ENCODE peak calls at places on chromosome 7, in four cellular contexts. Q is HepG2, R is K562, B is SK-N-SH. O is an unnamed sample.

GRCh38 chr7:69906309-69906995 is 308.2 kb downstream of the AUTS2 start:
- DNase-seq in Q (no peak), R (no peak), B (no peak), O (no peak)

GRCh38 chr7:115593111-115593510 is 437.5 kb downstream of the TFEC start:
- DNase-seq in Q (no peak), R (no peak), B (no peak), O (no peak)

GRCh38 chr7:100723732-100724275 is 3.5 kb downstream of the EPO start:
- DNase-seq in Q (peak), R (no peak), B (no peak), O (no peak)

GRCh38 chr7:96017877-96018276 is 245.5 kb downstream of the DYNC1I1 start:
- DNase-seq in Q (no peak), R (no peak), B (no peak), O (no peak)

GRCh38 chr7:84256481-84256880 is 61.9 kb upstream of the SEMA3A start:
- DNase-seq in Q (no peak), R (no peak), B (no peak), O (no peak)

GRCh38 chr7:19146699-19147098 is 1.5 kb upstream of the FERD3L start:
- DNase-seq in Q (no peak), R (no peak), B (peak), O (no peak)

GRCh38 chr7:47292832-47293309 is 289.0 kb downstream of the TNS3 start:
- DNase-seq in Q (peak), R (no peak), B (no peak), O (no peak)

GRCh38 chr7:105133986-105134655 is 120.1 kb downstream of the KMT2E start:
- DNase-seq in Q (no peak), R (no peak), B (no peak), O (no peak)

GRCh38 chr7:121562274-121562673 is 166.2 kb upstream of the FAM3C start:
- DNase-seq in Q (no peak), R (no peak), B (no peak), O (no peak)

GRCh38 chr7:67842571-67842970 is 845.9 kb downstream of the TYW1 start:
- DNase-seq in Q (no peak), R (no peak), B (no peak), O (no peak)

GRCh38 chr7:98555403-98555802 is 61.7 kb upstream of the NPTX2 start:
- DNase-seq in Q (no peak), R (no peak), B (no peak), O (no peak)

GRCh38 chr7:33191326-33191725 is 62.0 kb downstream of the BBS9 start:
- DNase-seq in Q (peak), R (no peak), B (no peak), O (no peak)

GRCh38 chr7:45089314-45089891 is 634 bp upstream of the NACAD start:
- DNase-seq in Q (no peak), R (peak), B (peak), O (no peak)

GRCh38 chr7:131071786-131072504 is 255.7 kb upstream of the MKLN1 start:
- DNase-seq in Q (no peak), R (peak), B (peak), O (peak)

GRCh38 chr7:152882576-152883310 is 123.2 kb downstream of the ACTR3B start:
- DNase-seq in Q (no peak), R (no peak), B (no peak), O (no peak)

GRCh38 chr7:111229181-111229740 is 138.3 kb downstream of the LRRN3 start:
- DNase-seq in Q (no peak), R (no peak), B (no peak), O (no peak)

GRCh38 chr7:53383131-53383530 is 347.7 kb downstream of the POM121L12 start:
- DNase-seq in Q (no peak), R (no peak), B (no peak), O (no peak)

GRCh38 chr7:82211333-82211732 is 232.2 kb downstream of the CACNA2D1 start:
- DNase-seq in Q (no peak), R (no peak), B (no peak), O (no peak)

GRCh38 chr7:8185907-8186306 is 76.1 kb downstream of the ICA1 start:
- DNase-seq in Q (no peak), R (no peak), B (no peak), O (peak)

GRCh38 chr7:129434846-129435318 is 650 bp downstream of the STRIP2 start:
- DNase-seq in Q (peak), R (peak), B (peak), O (no peak)

GRCh38 chr7:45642044-45642443 is 67.9 kb downstream of the ADCY1 start:
- DNase-seq in Q (no peak), R (no peak), B (no peak), O (no peak)

GRCh38 chr7:135801045-135801693 is 52.6 kb upstream of the FAM180A start:
- DNase-seq in Q (peak), R (peak), B (peak), O (peak)

GRCh38 chr7:125668321-125668993 is 738.8 kb upstream of the POT1 start:
- DNase-seq in Q (no peak), R (no peak), B (no peak), O (no peak)

GRCh38 chr7:120550494-120551048 is 277.6 kb downstream of the KCND2 start:
- DNase-seq in Q (no peak), R (no peak), B (no peak), O (no peak)

GRCh38 chr7:42932861-42933591 is 850 bp downstream of the MRPL32 start:
- DNase-seq in Q (no peak), R (peak), B (peak), O (no peak)

GRCh38 chr7:38374507-38374906 is 101.1 kb upstream of the TARP start:
- DNase-seq in Q (peak), R (peak), B (peak), O (no peak)

GRCh38 chr7:157224627-157225026 is 85.9 kb downstream of the UBE3C start:
- DNase-seq in Q (peak), R (no peak), B (peak), O (no peak)

GRCh38 chr7:111877931-111878330 is 315.6 kb upstream of the IMMP2L start:
- DNase-seq in Q (no peak), R (no peak), B (no peak), O (no peak)

GRCh38 chr7:63073736-63074135 is 924.9 kb upstream of the ZNF722 start:
- DNase-seq in Q (no peak), R (no peak), B (no peak), O (no peak)

GRCh38 chr7:25389489-25390106 is 161.3 kb upstream of the NPVF start:
- DNase-seq in Q (peak), R (peak), B (peak), O (no peak)

GRCh38 chr7:16791895-16792294 is 12.9 kb downstream of the AGR2 start:
- DNase-seq in Q (no peak), R (no peak), B (no peak), O (no peak)
- TF ChIP-seq GABPA in Q (no peak), R (no peak), B (no peak), O (no peak)

DNA sequence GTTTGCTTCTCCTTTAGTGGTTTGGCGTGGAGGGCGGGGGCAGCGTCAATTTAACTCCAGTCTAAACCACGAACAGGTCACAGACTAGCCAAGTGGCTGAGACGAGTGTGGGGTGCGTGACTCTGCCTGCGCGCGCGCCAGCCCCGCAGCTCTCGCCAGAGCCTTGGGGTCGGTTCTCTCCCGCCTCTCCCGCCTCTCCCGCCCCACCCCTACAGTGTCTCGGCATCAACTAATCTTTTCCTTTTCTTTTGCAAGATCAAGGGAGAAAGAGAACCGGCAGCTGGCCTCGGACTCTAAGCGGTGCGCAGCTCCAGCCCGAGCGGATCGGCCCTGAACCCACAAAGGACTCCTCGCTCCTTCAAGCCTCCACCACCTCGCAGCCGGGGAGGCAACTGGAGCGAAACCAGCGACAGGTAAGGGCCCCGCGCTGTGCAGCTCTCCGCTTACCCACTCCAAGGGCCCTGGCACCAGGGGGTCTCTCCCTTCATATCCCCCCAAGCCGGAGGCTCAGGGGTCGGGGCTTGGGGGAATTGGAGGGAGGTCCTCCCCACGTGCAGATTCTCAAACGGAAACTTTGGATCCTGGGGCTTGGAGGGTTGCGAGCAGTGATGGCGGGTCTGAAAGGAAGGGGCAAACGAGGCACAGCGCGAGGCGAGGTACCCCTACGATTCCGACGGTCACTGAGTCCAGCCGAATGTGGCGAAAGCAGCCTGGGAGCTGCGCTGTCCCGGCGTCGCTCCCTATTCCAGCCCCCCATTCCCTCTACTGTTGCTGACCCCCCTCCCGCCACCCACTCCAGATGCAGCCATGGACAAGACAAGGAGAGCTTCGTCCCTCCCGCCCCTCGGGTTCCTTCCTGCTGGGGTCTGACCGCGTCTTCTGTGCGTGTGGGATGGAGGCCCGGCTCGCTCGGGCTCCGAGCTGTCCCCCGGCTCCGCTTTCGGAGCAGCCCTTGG is 832 bp downstream of the CHRM2 start:
- DNase-seq in Q (no peak), R (no peak), B (peak), O (no peak)
- H3K4me3 ChIP-seq in Q (no peak), R (no peak), B (peak), O (no peak)

GRCh38 chr7:78443811-78444210 is 645.2 kb downstream of the PHTF2 start:
- DNase-seq in Q (no peak), R (no peak), B (no peak), O (no peak)
- TF ChIP-seq GABPA in Q (no peak), R (no peak), B (no peak), O (no peak)

GRCh38 chr7:128000048-128000447 is 31.2 kb downstream of the LRRC4 start:
- DNase-seq in Q (peak), R (no peak), B (no peak), O (no peak)

GRCh38 chr7:128003179-128003578 is 28.1 kb downstream of the LRRC4 start:
- DNase-seq in Q (no peak), R (no peak), B (no peak), O (no peak)

GRCh38 chr7:128003787-128004186 is 27.4 kb downstream of the LRRC4 start:
- DNase-seq in Q (no peak), R (no peak), B (no peak), O (peak)

GRCh38 chr7:127997226-127997922 is 33.9 kb downstream of the LRRC4 start:
- DNase-seq in Q (peak), R (no peak), B (no peak), O (no peak)

DNA sequence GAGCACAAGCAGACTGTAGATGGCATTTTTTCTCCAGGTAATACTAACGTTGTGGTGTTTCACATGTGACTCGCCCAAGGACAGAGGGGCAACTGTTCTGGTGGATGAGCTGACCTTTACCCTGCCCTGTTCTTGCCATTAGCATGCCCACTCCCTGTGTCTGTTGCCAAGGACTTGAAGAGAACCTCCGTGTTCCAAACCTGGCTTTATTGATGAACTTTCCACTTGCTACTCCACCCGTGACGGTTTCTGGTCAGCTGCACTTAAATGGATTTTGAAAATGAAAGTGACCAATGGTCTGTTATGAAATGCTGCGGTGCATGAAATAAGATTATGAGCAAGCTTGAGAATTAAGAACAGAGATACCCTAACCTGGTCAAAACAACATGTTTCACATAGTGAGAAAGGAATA is 30.4 kb downstream of the LRRC4 start:
- DNase-seq in Q (peak), R (no peak), B (no peak), O (no peak)
- H3K4me3 ChIP-seq in Q (no peak), R (no peak), B (no peak), O (no peak)

DNA sequence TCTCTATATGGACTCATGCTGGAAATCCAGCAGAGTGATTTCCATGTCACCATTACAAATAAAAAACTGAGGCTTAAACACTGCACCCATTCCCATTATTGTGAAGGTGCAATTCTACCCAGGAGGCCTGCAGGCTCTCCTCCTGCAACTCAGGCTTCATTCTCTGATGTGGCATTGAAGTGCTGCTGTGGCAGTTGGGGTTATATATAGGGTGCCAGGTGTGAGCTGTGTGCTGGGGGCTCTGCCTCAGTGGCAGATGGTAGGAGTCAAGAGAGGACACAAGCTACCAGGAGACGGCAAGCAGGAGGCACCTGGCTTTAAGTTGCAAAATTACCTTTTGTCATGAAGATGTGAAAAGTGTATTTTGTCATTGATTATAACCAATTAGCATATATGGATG is 21.3 kb downstream of the ZNF107 start:
- DNase-seq in Q (no peak), R (no peak), B (no peak), O (no peak)
- TF ChIP-seq GABPA in Q (no peak), R (no peak), B (no peak), O (no peak)

DNA sequence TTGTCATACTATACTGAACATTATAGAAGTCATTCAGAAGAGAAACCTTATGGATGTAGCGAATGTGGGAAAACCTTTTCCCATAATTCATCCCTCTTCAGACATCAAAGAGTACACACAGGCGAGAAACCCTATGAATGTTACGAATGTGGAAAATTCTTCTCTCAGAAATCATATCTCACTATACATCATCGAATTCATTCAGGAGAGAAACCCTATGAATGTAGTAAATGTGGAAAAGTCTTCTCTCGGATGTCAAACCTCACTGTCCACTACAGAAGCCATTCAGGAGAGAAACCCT is 19.4 kb downstream of the RBAK start:
- DNase-seq in Q (no peak), R (no peak), B (no peak), O (no peak)
- H3K4me3 ChIP-seq in Q (no peak), R (no peak), B (peak), O (no peak)

GRCh38 chr7:138948403-138948802 is 32.8 kb downstream of the KIAA1549 start:
- DNase-seq in Q (no peak), R (no peak), B (no peak), O (no peak)
- TF ChIP-seq GABPA in Q (no peak), R (no peak), B (no peak), O (no peak)

GRCh38 chr7:27236053-27236410 is 6.6 kb upstream of the EVX1 start:
- DNase-seq in Q (no peak), R (no peak), B (no peak), O (no peak)
- H3K4me3 ChIP-seq in Q (peak), R (no peak), B (no peak), O (peak)

GRCh38 chr7:1916621-1916970 is 246.5 kb downstream of the ELFN1 start:
- DNase-seq in Q (no peak), R (no peak), B (no peak), O (no peak)

GRCh38 chr7:1915956-1916620 is 246.0 kb downstream of the ELFN1 start:
- DNase-seq in Q (no peak), R (no peak), B (no peak), O (peak)

GRCh38 chr7:1918063-1918645 is 248.1 kb downstream of the ELFN1 start:
- DNase-seq in Q (no peak), R (no peak), B (no peak), O (no peak)

GRCh38 chr7:1918881-1919525 is 248.9 kb downstream of the ELFN1 start:
- DNase-seq in Q (no peak), R (no peak), B (no peak), O (no peak)

GRCh38 chr7:1917221-1918062 is 247.4 kb downstream of the ELFN1 start:
- DNase-seq in Q (no peak), R (no peak), B (no peak), O (no peak)
- TF ChIP-seq GABPA in Q (no peak), R (no peak), B (no peak), O (no peak)

DNA sequence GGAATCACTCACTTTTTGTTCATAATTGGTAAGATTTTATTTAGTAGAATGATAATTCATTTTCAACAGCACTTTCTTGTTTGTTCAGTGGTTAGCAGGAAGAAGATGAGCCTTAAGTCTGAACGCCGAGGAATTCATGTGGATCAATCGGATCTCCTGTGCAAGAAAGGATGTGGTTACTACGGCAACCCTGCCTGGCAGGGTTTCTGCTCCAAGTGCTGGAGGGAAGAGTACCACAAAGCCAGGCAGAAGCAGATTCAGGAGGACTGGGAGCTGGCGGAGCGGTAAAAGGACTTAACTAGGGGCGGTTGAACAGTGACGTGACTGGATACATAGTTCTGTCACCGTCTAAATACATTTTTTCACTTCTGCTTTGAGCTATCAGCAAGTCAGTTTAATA is 31.3 kb downstream of the RABGEF1 start:
- DNase-seq in Q (no peak), R (no peak), B (no peak), O (no peak)
- H3K4me3 ChIP-seq in Q (no peak), R (no peak), B (no peak), O (no peak)

O was measured in HL-60.